ENCODE peak calls at places on chromosome 13, in eight cellular contexts. U is activated T-cell treated with anti-CD3 and anti-CD28 coated beads, Interleukin-2, amount 50 U/mL, for 72 hours; K is HFF-Myc; X is H1; W is T follicular helper cell; D is NCI-H187; O is activated CD8-positive, alpha-beta memory T cell treated with anti-CD3 and anti-CD28 coated beads for 1 hour; Z is GM12891. E is an unnamed sample.
A peak's percentile ranks its signal among the peaks of the same experiment; 100 is the strongest.

GRCh38 chr13:23619073-23619855 is 49.1 kb downstream of the TNFRSF19 start:
- DNase-seq in K (no peak), D (no peak), W (no peak), X (no peak), Z (no peak), O (no peak), U (no peak), E (no peak)

GRCh38 chr13:40613192-40613818 is 53.1 kb downstream of the FOXO1 start:
- DNase-seq in W (peak; percentile 44), X (no peak), Z (no peak), D (no peak), U (peak; percentile 60), O (peak; percentile 25), K (no peak), E (no peak)

GRCh38 chr13:39144941-39145533 is 106.8 kb downstream of the NHLRC3 start:
- DNase-seq in X (peak; percentile 55), U (peak; percentile 29), K (peak; percentile 21), W (no peak), D (no peak), Z (peak; percentile 16), O (no peak), E (peak; percentile 34)

GRCh38 chr13:98478134-98479129 is 98.5 kb downstream of the STK24 start:
- DNase-seq in Z (no peak), X (no peak), D (no peak), K (no peak), U (peak; percentile 64), O (no peak), W (no peak), E (no peak)

GRCh38 chr13:96294930-96295657 is 205.2 kb downstream of the HS6ST3 start:
- DNase-seq in X (no peak), K (no peak), O (no peak), D (no peak), W (no peak), U (no peak), Z (no peak), E (no peak)

GRCh38 chr13:73421310-73421912 is 362.6 kb downstream of the KLF5 start:
- DNase-seq in U (peak; percentile 52), Z (no peak), D (no peak), X (no peak), K (no peak), O (no peak), W (no peak), E (no peak)

GRCh38 chr13:79932556-79932955 is 408.4 kb downstream of the SPRY2 start:
- DNase-seq in W (no peak), X (no peak), O (no peak), K (no peak), U (no peak), Z (no peak), D (no peak), E (no peak)

GRCh38 chr13:24308068-24308445 is 1.3 kb upstream of the C1QTNF9 start:
- DNase-seq in Z (no peak), K (no peak), D (no peak), W (no peak), O (no peak), X (no peak), U (no peak), E (no peak)

GRCh38 chr13:103862525-103862924 is 796.3 kb upstream of the SLC10A2 start:
- DNase-seq in X (no peak), K (no peak), W (no peak), D (no peak), U (no peak), Z (no peak), O (no peak), E (no peak)

GRCh38 chr13:60627071-60627686 is 230.2 kb downstream of the TDRD3 start:
- DNase-seq in X (peak; percentile 83), O (no peak), U (peak; percentile 14), D (no peak), W (no peak), K (no peak), Z (peak; percentile 12), E (peak; percentile 14)

GRCh38 chr13:51041126-51041525 is 69.9 kb downstream of the C13orf42 start:
- DNase-seq in U (no peak), W (no peak), X (no peak), O (no peak), D (no peak), K (no peak), Z (no peak), E (no peak)

GRCh38 chr13:28044608-28045007 is 55.8 kb downstream of the FLT3 start:
- DNase-seq in W (no peak), K (no peak), D (no peak), U (no peak), O (no peak), X (no peak), Z (no peak), E (no peak)

GRCh38 chr13:29847501-29847983 is 2.9 kb downstream of the UBL3 start:
- DNase-seq in Z (no peak), X (no peak), W (no peak), U (no peak), O (no peak), K (no peak), D (no peak), E (no peak)

GRCh38 chr13:111973186-111974064 is 93.5 kb upstream of the SOX1 start:
- DNase-seq in O (no peak), W (no peak), Z (no peak), K (no peak), U (no peak), X (no peak), D (no peak), E (no peak)

GRCh38 chr13:91031508-91031907 is 316.0 kb upstream of the MIR17HG start:
- DNase-seq in Z (no peak), D (no peak), O (no peak), W (no peak), U (no peak), K (no peak), X (no peak), E (no peak)

GRCh38 chr13:113742000-113742441 is 17.0 kb upstream of the TMEM255B start:
- DNase-seq in U (no peak), D (no peak), Z (no peak), K (no peak), W (no peak), X (no peak), O (no peak), E (no peak)

GRCh38 chr13:33727356-33728083 is 90.4 kb upstream of the RFC3 start:
- DNase-seq in W (no peak), D (no peak), K (no peak), U (no peak), Z (no peak), X (no peak), O (no peak), E (no peak)

GRCh38 chr13:41075034-41075433 is 13.7 kb downstream of the WBP4 start:
- DNase-seq in W (peak; percentile 14), X (no peak), D (no peak), Z (no peak), U (no peak), O (no peak), K (no peak), E (no peak)

E was measured in glomerular endothelial cell.